ENCODE peak calls at places on chromosomes 12 and 14, in five cellular contexts. One of them, this sample, is unnamed.

GRCh38 chr12:115313929-115314328 is 630.0 kb upstream of the TBX3 start:
- DNase-seq in IMR-90: peak
- DNase-seq in trophoblast cell: no peak
- DNase-seq in H1: no peak
- DNase-seq in mesenchymal stem cell: peak
- DNase-seq in this sample: no peak

GRCh38 chr12:57852620-57853509 is 6.3 kb upstream of the CTDSP2 start:
- DNase-seq in H1: peak
- DNase-seq in trophoblast cell: no peak
- DNase-seq in mesenchymal stem cell: peak
- DNase-seq in IMR-90: no peak
- DNase-seq in this sample: peak

GRCh38 chr12:63353559-63353958 is 202.6 kb upstream of the AVPR1A start:
- DNase-seq in trophoblast cell: no peak
- DNase-seq in IMR-90: peak
- DNase-seq in mesenchymal stem cell: no peak
- DNase-seq in H1: no peak
- DNase-seq in this sample: no peak

GRCh38 chr12:7376196-7376595 is 67.8 kb downstream of the CD163L1 start:
- DNase-seq in trophoblast cell: no peak
- DNase-seq in H1: no peak
- DNase-seq in IMR-90: peak
- DNase-seq in mesenchymal stem cell: peak
- DNase-seq in this sample: no peak

GRCh38 chr14:103514596-103515421 is 7.8 kb downstream of the CKB start:
- DNase-seq in trophoblast cell: no peak
- DNase-seq in IMR-90: no peak
- DNase-seq in mesenchymal stem cell: no peak
- DNase-seq in H1: no peak
- DNase-seq in this sample: no peak

GRCh38 chr14:64766430-64767151 is 62.4 kb downstream of the PLEKHG3 start:
- DNase-seq in mesenchymal stem cell: no peak
- DNase-seq in IMR-90: no peak
- DNase-seq in H1: no peak
- DNase-seq in trophoblast cell: no peak
- DNase-seq in this sample: no peak

GRCh38 chr12:57488397-57489156 is 709 bp downstream of the MARS1 start:
- DNase-seq in mesenchymal stem cell: peak
- DNase-seq in H1: no peak
- DNase-seq in IMR-90: peak
- DNase-seq in trophoblast cell: no peak
- DNase-seq in this sample: no peak

GRCh38 chr12:13367973-13368372 is 171.4 kb downstream of the EMP1 start:
- DNase-seq in trophoblast cell: no peak
- DNase-seq in mesenchymal stem cell: no peak
- DNase-seq in IMR-90: no peak
- DNase-seq in H1: no peak
- DNase-seq in this sample: no peak

GRCh38 chr14:68216957-68217356 is 397.4 kb downstream of the RAD51B start:
- DNase-seq in mesenchymal stem cell: no peak
- DNase-seq in H1: no peak
- DNase-seq in trophoblast cell: no peak
- DNase-seq in IMR-90: no peak
- DNase-seq in this sample: no peak

GRCh38 chr12:63149884-63150254 is 1.1 kb downstream of the AVPR1A start:
- DNase-seq in mesenchymal stem cell: no peak
- DNase-seq in trophoblast cell: no peak
- DNase-seq in H1: no peak
- DNase-seq in IMR-90: no peak
- DNase-seq in this sample: peak

GRCh38 chr12:727321-727720 is 25.1 kb upstream of the WNK1 start:
- DNase-seq in mesenchymal stem cell: no peak
- DNase-seq in trophoblast cell: no peak
- DNase-seq in IMR-90: peak
- DNase-seq in H1: no peak
- DNase-seq in this sample: no peak

GRCh38 chr14:85579957-85580356 is 50.0 kb downstream of the FLRT2 start:
- DNase-seq in mesenchymal stem cell: no peak
- DNase-seq in trophoblast cell: no peak
- DNase-seq in IMR-90: no peak
- DNase-seq in H1: no peak
- DNase-seq in this sample: no peak

GRCh38 chr12:98354520-98354919 is 160.9 kb upstream of the TMPO start:
- DNase-seq in mesenchymal stem cell: no peak
- DNase-seq in IMR-90: no peak
- DNase-seq in trophoblast cell: no peak
- DNase-seq in H1: no peak
- DNase-seq in this sample: no peak

GRCh38 chr14:96085369-96085768 is 46.2 kb downstream of the C14orf132 start:
- DNase-seq in H1: no peak
- DNase-seq in mesenchymal stem cell: no peak
- DNase-seq in IMR-90: no peak
- DNase-seq in trophoblast cell: no peak
- DNase-seq in this sample: no peak

GRCh38 chr14:36747411-36748184 is 85.9 kb downstream of the PAX9 start:
- DNase-seq in H1: no peak
- DNase-seq in mesenchymal stem cell: peak
- DNase-seq in IMR-90: no peak
- DNase-seq in trophoblast cell: no peak
- DNase-seq in this sample: no peak

GRCh38 chr14:71036433-71036832 is 129.2 kb downstream of the PCNX1 start:
- DNase-seq in trophoblast cell: no peak
- DNase-seq in mesenchymal stem cell: no peak
- DNase-seq in IMR-90: no peak
- DNase-seq in H1: no peak
- DNase-seq in this sample: no peak

GRCh38 chr12:38875571-38876228 is 29.7 kb downstream of the CPNE8 start:
- DNase-seq in H1: no peak
- DNase-seq in mesenchymal stem cell: no peak
- DNase-seq in trophoblast cell: no peak
- DNase-seq in IMR-90: no peak
- DNase-seq in this sample: no peak

GRCh38 chr12:42819801-42820200 is 230.3 kb upstream of the PRICKLE1 start:
- DNase-seq in H1: no peak
- DNase-seq in mesenchymal stem cell: no peak
- DNase-seq in trophoblast cell: no peak
- DNase-seq in IMR-90: no peak
- DNase-seq in this sample: no peak

GRCh38 chr12:57088442-57089258 is at the start of gene NAB2:
- DNase-seq in H1: no peak
- DNase-seq in trophoblast cell: peak
- DNase-seq in mesenchymal stem cell: peak
- DNase-seq in IMR-90: peak
- DNase-seq in this sample: peak

GRCh38 chr14:79090781-79091180 is 920.6 kb downstream of the NRXN3 start:
- DNase-seq in H1: no peak
- DNase-seq in trophoblast cell: no peak
- DNase-seq in mesenchymal stem cell: no peak
- DNase-seq in IMR-90: no peak
- DNase-seq in this sample: no peak

GRCh38 chr14:100076630-100077029 is 11.4 kb downstream of the EVL start:
- DNase-seq in IMR-90: peak
- DNase-seq in trophoblast cell: peak
- DNase-seq in H1: no peak
- DNase-seq in mesenchymal stem cell: peak
- DNase-seq in this sample: no peak

GRCh38 chr12:41365653-41366131 is 177.6 kb downstream of the PDZRN4 start:
- DNase-seq in H1: no peak
- DNase-seq in IMR-90: no peak
- DNase-seq in mesenchymal stem cell: no peak
- DNase-seq in trophoblast cell: no peak
- DNase-seq in this sample: no peak

GRCh38 chr12:3295648-3296408 is 195.2 kb upstream of the PRMT8 start:
- DNase-seq in IMR-90: peak
- DNase-seq in mesenchymal stem cell: no peak
- DNase-seq in H1: no peak
- DNase-seq in trophoblast cell: no peak
- DNase-seq in this sample: no peak

GRCh38 chr12:108623577-108623976 is 10.1 kb downstream of the SELPLG start:
- DNase-seq in H1: no peak
- DNase-seq in mesenchymal stem cell: no peak
- DNase-seq in trophoblast cell: no peak
- DNase-seq in IMR-90: no peak
- DNase-seq in this sample: no peak

GRCh38 chr14:69720912-69721311 is 46.0 kb upstream of the SRSF5 start:
- DNase-seq in IMR-90: no peak
- DNase-seq in H1: no peak
- DNase-seq in trophoblast cell: no peak
- DNase-seq in mesenchymal stem cell: no peak
- DNase-seq in this sample: no peak

DNA sequence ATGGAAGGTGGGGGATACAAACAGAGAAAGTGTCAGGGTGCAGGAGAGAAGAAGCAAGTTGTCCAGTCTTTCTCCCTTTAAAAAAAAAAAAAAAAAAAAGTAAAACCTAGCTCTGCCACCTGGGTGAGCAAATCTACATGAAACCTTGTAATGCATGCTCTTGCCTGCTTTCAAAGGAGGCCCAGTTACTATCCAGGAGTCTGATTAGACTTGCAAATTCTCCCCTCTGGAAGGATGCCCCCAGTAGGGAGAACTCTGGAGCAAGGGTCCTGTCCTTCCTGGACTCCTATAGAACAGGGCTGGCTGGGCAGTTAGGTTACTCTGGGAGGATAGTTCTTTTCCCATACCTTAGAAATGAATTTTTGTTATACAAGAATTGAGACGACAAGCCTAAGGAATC is 30.6 kb downstream of the RAB35 start:
- DNase-seq in trophoblast cell: no peak
- DNase-seq in H1: peak
- DNase-seq in mesenchymal stem cell: no peak
- DNase-seq in IMR-90: no peak
- DNase-seq in this sample: no peak
- H2AFZ ChIP-seq in trophoblast cell: no peak
- H2AFZ ChIP-seq in H1: no peak
- H2AFZ ChIP-seq in mesenchymal stem cell: no peak
- H2AFZ ChIP-seq in IMR-90: no peak
- H2AFZ ChIP-seq in this sample: peak

DNA sequence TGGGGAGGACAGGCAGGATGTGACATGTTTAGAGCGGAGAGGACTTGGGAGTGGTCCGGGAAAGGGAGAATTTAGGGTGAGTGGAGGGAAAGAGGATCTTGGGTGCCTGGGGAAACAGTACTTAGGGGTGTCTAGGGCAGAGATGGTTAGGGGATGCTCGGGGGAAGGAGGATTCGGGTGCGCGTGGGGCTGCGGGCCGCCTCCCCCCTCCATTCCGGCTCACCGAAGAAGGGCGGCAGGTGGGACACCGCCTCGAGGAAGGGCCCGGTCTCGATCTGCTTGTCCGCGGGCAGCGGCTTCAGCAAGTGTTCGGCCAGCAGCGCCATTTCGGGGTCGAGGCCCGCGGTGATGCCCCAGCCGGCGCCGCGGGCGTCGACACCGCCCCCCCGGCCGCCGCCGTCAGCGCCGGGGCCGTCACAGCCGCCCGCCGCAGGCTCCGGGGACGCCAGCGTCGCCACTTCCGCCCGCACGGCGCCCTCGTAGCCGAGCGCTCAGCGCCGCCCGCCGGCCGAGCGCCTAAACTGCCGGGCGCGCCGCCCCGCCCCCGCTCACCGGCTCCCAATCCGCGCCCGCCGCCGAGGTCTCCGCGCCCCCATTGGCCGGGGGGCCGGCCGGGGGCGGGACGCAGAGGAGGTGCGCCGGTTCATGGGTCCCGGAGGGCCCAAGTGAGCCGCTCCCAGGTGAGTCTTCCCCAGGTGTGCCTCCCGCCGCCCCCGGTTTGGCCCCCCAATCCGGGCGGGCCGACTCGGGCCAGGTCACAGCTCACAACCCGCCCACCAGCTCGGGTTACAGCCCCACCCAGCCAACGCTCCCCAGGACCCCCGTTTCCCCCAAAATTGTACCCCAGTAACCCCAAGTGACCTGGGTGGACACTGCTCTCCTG is at the start of gene GLTP:
- DNase-seq in IMR-90: peak
- DNase-seq in trophoblast cell: peak
- DNase-seq in mesenchymal stem cell: peak
- DNase-seq in H1: peak
- DNase-seq in this sample: peak
- H2BK5ac ChIP-seq in IMR-90: peak
- H2BK5ac ChIP-seq in trophoblast cell: peak
- H2BK5ac ChIP-seq in mesenchymal stem cell: no peak
- H2BK5ac ChIP-seq in H1: peak
- H2BK5ac ChIP-seq in this sample: no peak

GRCh38 chr12:65728348-65728912 is 95.9 kb upstream of the HMGA2 start:
- DNase-seq in mesenchymal stem cell: peak
- DNase-seq in trophoblast cell: no peak
- DNase-seq in IMR-90: no peak
- DNase-seq in H1: no peak
- DNase-seq in this sample: no peak

GRCh38 chr12:65731771-65732170 is 92.5 kb upstream of the HMGA2 start:
- DNase-seq in H1: no peak
- DNase-seq in trophoblast cell: no peak
- DNase-seq in mesenchymal stem cell: no peak
- DNase-seq in IMR-90: no peak
- DNase-seq in this sample: no peak

GRCh38 chr12:65734226-65734625 is 90.1 kb upstream of the HMGA2 start:
- DNase-seq in H1: no peak
- DNase-seq in IMR-90: no peak
- DNase-seq in trophoblast cell: no peak
- DNase-seq in mesenchymal stem cell: no peak
- DNase-seq in this sample: no peak

GRCh38 chr12:65725376-65725775 is 98.9 kb upstream of the HMGA2 start:
- DNase-seq in mesenchymal stem cell: peak
- DNase-seq in IMR-90: peak
- DNase-seq in H1: no peak
- DNase-seq in trophoblast cell: no peak
- DNase-seq in this sample: no peak

GRCh38 chr12:65728913-65729793 is 95.1 kb upstream of the HMGA2 start:
- DNase-seq in trophoblast cell: no peak
- DNase-seq in mesenchymal stem cell: peak
- DNase-seq in IMR-90: peak
- DNase-seq in H1: no peak
- DNase-seq in this sample: peak
- H3K4me3 ChIP-seq in trophoblast cell: peak
- H3K4me3 ChIP-seq in mesenchymal stem cell: peak
- H3K4me3 ChIP-seq in IMR-90: peak
- H3K4me3 ChIP-seq in H1: peak
- H3K4me3 ChIP-seq in this sample: peak

DNA sequence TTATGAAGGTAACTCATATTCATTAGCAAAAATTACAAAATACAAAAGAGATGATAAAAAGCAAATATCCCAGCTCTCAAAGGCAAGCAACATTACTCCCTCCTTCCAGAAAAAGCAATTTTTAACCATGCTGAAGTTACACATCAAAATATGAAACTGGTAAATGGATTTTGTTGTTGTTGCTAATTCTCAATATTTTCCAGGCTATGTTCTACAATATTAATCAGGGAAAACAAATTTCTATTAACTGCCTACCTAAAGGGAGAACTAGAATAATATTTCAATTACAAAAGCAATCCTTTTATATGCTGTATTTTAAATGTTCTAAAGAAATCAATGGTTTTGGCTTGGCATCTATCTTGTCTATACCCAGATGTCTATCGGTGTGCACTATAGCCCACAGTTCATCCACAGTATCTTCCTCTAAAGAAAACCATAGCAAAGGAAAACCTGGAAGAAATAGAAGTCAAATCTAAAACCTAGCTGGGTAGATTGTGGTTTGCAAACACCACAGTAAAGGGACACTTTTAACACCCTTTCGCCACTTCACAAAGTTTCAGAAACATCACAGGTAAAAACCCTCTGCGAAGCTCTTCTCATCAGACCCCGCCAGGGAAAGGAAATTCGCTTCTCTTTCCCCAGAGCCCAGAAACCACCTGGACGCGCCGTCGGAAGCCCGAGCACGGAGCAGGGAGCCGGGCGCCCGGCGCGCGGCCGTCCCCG is 32.0 kb downstream of the TC2N start:
- DNase-seq in mesenchymal stem cell: no peak
- DNase-seq in H1: no peak
- DNase-seq in IMR-90: no peak
- DNase-seq in trophoblast cell: no peak
- DNase-seq in this sample: no peak
- H2AFZ ChIP-seq in mesenchymal stem cell: no peak
- H2AFZ ChIP-seq in H1: peak
- H2AFZ ChIP-seq in IMR-90: no peak
- H2AFZ ChIP-seq in trophoblast cell: peak
- H2AFZ ChIP-seq in this sample: peak